ENCODE peak calls at places on chromosome X, in ten cellular contexts. U is left ventricle myocardium inferior, X is mammary epithelial cell, N is right lobe of liver, O is AG04450, B is left lung, F is ovary, Z is GM23338, R is pancreas, V is tibial nerve. Q is an unnamed sample.

GRCh38 chrX:120315776-120316175 is 4.5 kb upstream of the TMEM255A start:
- DNase-seq in R (no peak), Z (no peak), B (no peak), V (no peak), F (no peak), O (no peak), X (peak), U (no peak), N (no peak), Q (no peak)

GRCh38 chrX:147891886-147892285 is 19.8 kb upstream of the FMR1 start:
- DNase-seq in V (no peak), Z (no peak), X (no peak), R (no peak), U (no peak), N (no peak), F (no peak), B (no peak), O (no peak), Q (no peak)

GRCh38 chrX:72545990-72546389 is 26.7 kb downstream of the HDAC8 start:
- DNase-seq in Z (peak), B (no peak), U (no peak), R (no peak), V (no peak), N (no peak), X (no peak), O (no peak), F (no peak), Q (no peak)

GRCh38 chrX:27660878-27661277 is 70.7 kb downstream of the DCAF8L2 start:
- DNase-seq in V (no peak), O (no peak), U (no peak), B (no peak), X (no peak), F (no peak), R (no peak), N (no peak), Z (no peak), Q (no peak)

GRCh38 chrX:101219840-101220191 is 230 bp downstream of the DRP2 start:
- DNase-seq in B (no peak), F (peak), N (no peak), R (no peak), X (no peak), V (no peak), Z (no peak), U (no peak), O (no peak), Q (no peak)

GRCh38 chrX:47540754-47541538 is 20.1 kb upstream of the ARAF start:
- DNase-seq in R (no peak), U (peak), F (peak), X (peak), B (peak), Z (peak), O (peak), N (peak), V (peak), Q (peak)

GRCh38 chrX:16739574-16739973 is 20.2 kb downstream of the SYAP1 start:
- DNase-seq in X (no peak), V (no peak), B (no peak), N (no peak), U (no peak), R (no peak), Z (no peak), F (no peak), O (no peak), Q (no peak)

GRCh38 chrX:155874571-155875244 is 6.4 kb upstream of the VAMP7 start:
- DNase-seq in B (no peak), N (no peak), V (no peak), Z (peak), X (no peak), R (no peak), F (no peak), O (no peak), U (no peak), Q (no peak)

GRCh38 chrX:16722481-16722880 is 3.1 kb downstream of the SYAP1 start:
- DNase-seq in B (no peak), U (no peak), O (no peak), V (no peak), X (no peak), F (no peak), R (no peak), N (no peak), Z (no peak), Q (no peak)

DNA sequence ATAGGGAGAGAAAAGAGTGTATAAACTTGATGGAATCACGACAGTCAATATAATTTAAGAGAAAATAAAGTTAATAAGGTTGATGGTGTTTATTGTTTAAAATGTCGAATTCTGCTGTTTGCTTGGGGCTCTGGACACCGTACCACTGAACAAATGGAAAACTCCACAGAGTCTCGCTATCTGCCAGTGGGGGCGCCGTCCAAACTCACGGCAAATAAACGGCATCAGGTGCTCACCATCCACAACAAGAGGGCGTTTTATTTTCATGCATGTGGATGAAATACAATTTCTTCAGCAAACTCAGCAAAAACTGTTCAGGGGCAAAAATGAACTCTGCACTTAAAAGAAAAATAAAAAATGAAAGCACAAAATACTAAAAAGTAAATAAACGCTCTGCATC is 46.6 kb upstream of the FAM47C start:
- DNase-seq in V (no peak), U (no peak), N (peak), Z (no peak), O (no peak), X (no peak), F (no peak), B (no peak), R (no peak), Q (no peak)
- TF ChIP-seq CTCF in V (no peak), U (no peak), N (peak), Z (peak), O (no peak), X (no peak), F (no peak), B (no peak), R (no peak), Q (no peak)

GRCh38 chrX:70476166-70476933 is 31.7 kb downstream of the DLG3 start:
- DNase-seq in U (no peak), Z (peak), F (no peak), R (no peak), O (no peak), B (no peak), X (no peak), N (no peak), V (no peak), Q (no peak)
- H3K27ac ChIP-seq in U (peak), Z (peak), F (no peak), R (peak), O (peak), B (peak), X (no peak), N (no peak), V (peak), Q (no peak)

DNA sequence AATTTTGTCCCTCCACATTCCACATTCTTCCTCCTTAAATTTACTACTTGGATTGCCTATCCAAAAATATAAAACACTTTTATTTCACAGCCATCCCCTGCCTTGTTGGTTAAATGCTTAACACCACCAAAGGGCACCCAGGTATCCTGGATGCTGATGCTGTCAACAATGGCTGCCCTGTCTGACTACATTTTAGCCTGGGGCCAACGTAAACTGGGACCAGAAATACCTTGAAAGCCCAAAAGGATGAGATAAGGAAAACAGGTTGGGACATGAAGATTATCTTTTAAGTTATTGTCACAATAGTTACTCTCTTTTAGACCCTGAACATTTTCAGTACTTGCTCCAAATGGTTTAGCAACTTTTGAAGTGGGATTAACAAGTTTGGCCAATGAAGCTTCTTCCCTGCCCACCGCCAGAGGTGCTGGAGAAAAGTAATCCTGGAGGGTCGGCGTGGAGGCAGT is 775 bp upstream of the YIPF6 start:
- DNase-seq in U (no peak), B (no peak), Z (peak), V (no peak), F (no peak), O (no peak), N (no peak), R (no peak), X (no peak), Q (peak)
- TF ChIP-seq CTCF in U (no peak), B (no peak), Z (peak), V (no peak), F (peak), O (peak), N (no peak), R (no peak), X (no peak), Q (no peak)

GRCh38 chrX:19897087-19897486 is 9.7 kb upstream of the SH3KBP1 start:
- DNase-seq in V (no peak), Z (no peak), N (no peak), O (no peak), R (no peak), U (no peak), B (no peak), F (no peak), X (no peak), Q (no peak)
- H3K27ac ChIP-seq in V (no peak), Z (no peak), N (no peak), O (no peak), R (no peak), U (no peak), B (no peak), F (no peak), X (no peak), Q (no peak)

DNA sequence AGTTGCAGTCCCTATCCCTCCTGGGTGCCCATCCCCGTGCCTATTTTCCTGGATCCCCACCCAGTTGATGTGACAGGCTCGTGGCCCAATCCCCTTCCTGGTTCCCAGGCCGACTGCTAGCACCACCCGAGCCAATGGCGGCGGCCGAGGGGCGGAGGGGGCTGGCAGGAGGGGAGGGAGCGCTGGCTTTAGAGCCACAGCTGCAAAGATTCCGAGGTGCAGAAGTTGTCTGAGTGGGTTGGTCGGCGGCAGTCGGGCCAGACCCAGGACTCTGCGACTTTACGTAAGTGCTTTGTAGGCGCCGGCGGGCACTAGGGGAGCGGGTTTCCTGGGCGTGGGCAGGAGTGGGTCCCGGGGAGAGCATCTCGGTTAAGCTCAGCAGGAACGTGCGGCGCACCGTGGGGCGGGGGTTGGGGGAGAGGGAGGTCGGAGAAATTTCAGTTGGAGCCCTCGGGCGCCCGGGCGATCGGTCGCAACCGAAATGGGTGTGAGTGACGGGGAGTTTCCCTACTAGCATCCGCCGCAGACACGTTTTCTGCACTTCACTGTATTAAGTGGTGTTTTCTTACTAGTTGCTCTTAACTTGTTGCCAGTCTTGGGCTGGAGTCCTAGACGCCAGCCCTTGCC is at the start of gene PLS3:
- DNase-seq in V (peak), B (peak), R (peak), F (peak), O (peak), N (peak), Z (peak), X (peak), U (peak), Q (peak)
- TF ChIP-seq CTCF in V (no peak), B (no peak), R (no peak), F (no peak), O (no peak), N (no peak), Z (no peak), X (no peak), U (no peak), Q (no peak)

DNA sequence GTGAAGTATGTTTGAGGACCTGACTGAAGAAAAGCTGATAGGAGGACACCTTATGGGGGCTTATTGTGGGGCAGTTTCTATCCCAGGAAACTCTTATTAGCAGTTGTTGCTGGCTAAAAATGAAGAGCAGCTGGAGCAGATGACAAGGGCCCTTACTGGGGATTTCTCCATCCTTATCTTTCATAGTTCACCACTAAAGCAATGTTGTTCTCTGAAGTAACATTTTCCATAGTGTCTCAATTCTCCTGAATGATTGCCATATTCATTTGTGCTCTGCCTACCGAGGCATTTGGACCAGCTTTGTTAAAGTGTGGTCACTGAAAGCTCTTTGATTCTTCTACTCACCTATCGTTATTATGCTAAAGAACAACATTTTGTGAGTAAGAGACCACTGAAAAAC is 7.7 kb downstream of the ENOX2 start:
- DNase-seq in X (no peak), V (no peak), O (no peak), U (no peak), Z (no peak), B (no peak), F (no peak), R (no peak), N (no peak), Q (no peak)
- H3K27ac ChIP-seq in X (no peak), V (peak), O (no peak), U (peak), Z (no peak), B (peak), F (no peak), R (no peak), N (no peak), Q (no peak)

GRCh38 chrX:132612990-132613564 is 124.2 kb upstream of the MBNL3 start:
- DNase-seq in O (no peak), N (peak), X (peak), V (peak), U (peak), R (peak), F (peak), Z (peak), B (no peak), Q (peak)
- TF ChIP-seq CTCF in O (peak), N (peak), X (peak), V (peak), U (peak), R (peak), F (no peak), Z (peak), B (peak), Q (peak)

DNA sequence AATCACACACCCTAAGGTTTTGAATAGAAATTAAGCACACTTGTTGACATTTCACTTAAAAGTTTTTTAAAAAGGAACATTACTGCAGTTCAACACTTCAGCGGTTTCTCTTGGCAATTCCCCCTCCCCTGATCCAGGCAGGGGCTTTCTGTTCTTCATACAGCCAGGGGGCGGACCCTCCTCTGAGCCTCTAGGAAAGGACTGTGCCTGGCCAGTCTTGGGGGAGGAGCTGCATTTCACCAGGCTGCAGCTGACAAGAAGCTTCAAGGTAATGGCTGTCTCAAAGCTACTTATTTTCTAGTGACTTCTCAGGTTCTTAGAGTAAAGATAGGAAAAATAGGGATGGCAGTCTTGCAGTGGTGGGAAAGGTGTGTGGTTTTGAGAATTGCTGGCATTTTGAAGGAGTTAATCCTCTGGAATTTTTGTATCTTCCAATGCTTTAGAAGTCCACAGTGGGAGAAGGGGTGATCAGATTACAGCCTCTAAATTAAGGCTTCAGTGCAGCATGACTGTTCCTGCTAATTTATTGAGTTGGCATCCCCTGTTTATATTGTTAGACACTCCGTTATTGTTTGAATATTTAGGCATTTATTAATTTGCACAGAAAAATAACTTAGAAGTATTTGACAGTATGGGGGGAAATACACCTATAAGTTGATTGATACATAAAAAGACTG is 33.5 kb downstream of the PWWP3B start:
- DNase-seq in B (no peak), X (no peak), U (no peak), N (no peak), F (no peak), R (no peak), Z (peak), V (no peak), O (no peak), Q (no peak)
- H3K27ac ChIP-seq in B (no peak), X (no peak), U (no peak), N (no peak), F (no peak), R (no peak), Z (no peak), V (no peak), O (no peak), Q (no peak)

GRCh38 chrX:31298881-31299280 is 227.0 kb upstream of the FTHL17 start:
- DNase-seq in Z (peak), F (no peak), U (no peak), N (no peak), X (no peak), R (no peak), V (no peak), O (no peak), B (no peak), Q (no peak)

GRCh38 chrX:31287861-31288260 is 216.0 kb upstream of the FTHL17 start:
- DNase-seq in X (no peak), B (no peak), O (no peak), F (no peak), R (no peak), U (no peak), V (no peak), Z (no peak), N (no peak), Q (no peak)

GRCh38 chrX:31294475-31294874 is 222.6 kb upstream of the FTHL17 start:
- DNase-seq in O (no peak), R (no peak), N (no peak), F (no peak), V (no peak), B (no peak), X (no peak), Z (no peak), U (no peak), Q (no peak)

GRCh38 chrX:31297881-31298280 is 226.0 kb upstream of the FTHL17 start:
- DNase-seq in O (no peak), B (no peak), Z (no peak), R (no peak), X (peak), U (no peak), F (no peak), V (no peak), N (no peak), Q (peak)

GRCh38 chrX:31293409-31293808 is 221.6 kb upstream of the FTHL17 start:
- DNase-seq in F (no peak), R (no peak), B (no peak), U (no peak), O (no peak), X (no peak), Z (no peak), N (no peak), V (no peak), Q (no peak)
- TF ChIP-seq CTCF in F (no peak), R (peak), B (no peak), U (no peak), O (peak), X (peak), Z (peak), N (no peak), V (no peak), Q (no peak)

GRCh38 chrX:123993904-123994635 is 32.6 kb downstream of the STAG2 start:
- DNase-seq in F (no peak), N (no peak), B (no peak), U (no peak), R (no peak), X (no peak), V (no peak), Z (no peak), O (peak), Q (no peak)
- H3K27ac ChIP-seq in F (no peak), N (no peak), B (no peak), U (no peak), R (no peak), X (no peak), V (no peak), Z (no peak), O (no peak), Q (no peak)